ENCODE peak calls at places on chromosome 10, in five cellular contexts. L, F, J, Z and M are unnamed samples. For H3K9me3, the result is how much of the 10 kb centered on the place peaks cover.

GRCh38 chr10:124300735-124301134 is 118.0 kb downstream of the OAT start:
- DNase-seq in J (peak), Z (no peak), F (no peak), L (no peak), M (no peak)

GRCh38 chr10:126598009-126598408 is 72.5 kb downstream of the C10orf90 start:
- DNase-seq in Z (no peak), J (no peak), F (no peak), L (peak), M (peak)

GRCh38 chr10:94402204-94403033 is at the start of gene TBC1D12:
- DNase-seq in Z (peak), F (peak), L (peak), J (peak), M (peak)

GRCh38 chr10:43961523-43962345 is 313.1 kb upstream of the ZNF32 start:
- DNase-seq in L (no peak), F (no peak), J (peak), Z (no peak), M (no peak)

GRCh38 chr10:102835007-102835482 is 2.2 kb downstream of the CYP17A1 start:
- DNase-seq in Z (peak), L (peak), J (peak), F (peak), M (peak)

GRCh38 chr10:124078714-124079113 is 14.7 kb downstream of the CHST15 start:
- DNase-seq in J (no peak), L (no peak), Z (no peak), F (no peak), M (no peak)

GRCh38 chr10:87695074-87695473 is 35.4 kb downstream of the PAPSS2 start:
- DNase-seq in Z (no peak), F (no peak), J (no peak), L (no peak), M (no peak)

GRCh38 chr10:70885931-70886903 is 2.1 kb downstream of the PCBD1 start:
- DNase-seq in F (no peak), J (no peak), Z (peak), L (no peak), M (no peak)

GRCh38 chr10:117980216-117980615 is 66.5 kb downstream of the RAB11FIP2 start:
- DNase-seq in Z (no peak), J (no peak), L (no peak), F (no peak), M (no peak)

GRCh38 chr10:34908472-34908871 is 93.4 kb upstream of the PARD3 start:
- DNase-seq in J (no peak), Z (peak), F (no peak), L (no peak), M (no peak)

GRCh38 chr10:66717221-66717981 is 208.4 kb upstream of the LRRTM3 start:
- DNase-seq in L (no peak), F (no peak), J (no peak), Z (no peak), M (peak)

GRCh38 chr10:48194830-48195229 is 79.7 kb downstream of the FRMPD2 start:
- DNase-seq in L (no peak), J (no peak), Z (no peak), F (no peak), M (no peak)

GRCh38 chr10:5518143-5518542 is 6.6 kb upstream of the CALML3 start:
- DNase-seq in L (no peak), Z (no peak), F (no peak), J (peak), M (no peak)

GRCh38 chr10:4670737-4671136 is 155.3 kb upstream of the AKR1E2 start:
- DNase-seq in Z (no peak), L (no peak), F (no peak), J (no peak), M (no peak)

GRCh38 chr10:106819490-106819889 is 345.0 kb downstream of the SORCS1 start:
- DNase-seq in F (no peak), L (no peak), Z (no peak), J (no peak), M (no peak)

GRCh38 chr10:42981358-42982236 is 95.3 kb upstream of the RET start:
- DNase-seq in L (peak), F (no peak), Z (no peak), J (no peak), M (no peak)

GRCh38 chr10:810351-810846 is 120.9 kb upstream of the DIP2C start:
- DNase-seq in J (no peak), F (no peak), L (no peak), Z (no peak), M (peak)

GRCh38 chr10:132847856-132848255 is 61.9 kb upstream of the NKX6-2 start:
- DNase-seq in J (peak), F (no peak), Z (no peak), L (no peak), M (no peak)

GRCh38 chr10:97822261-97822687 is 27.4 kb upstream of the GOLGA7B start:
- DNase-seq in Z (peak), F (peak), L (no peak), J (no peak), M (no peak)

GRCh38 chr10:29345144-29345892 is 56.4 kb downstream of the LYZL1 start:
- DNase-seq in Z (no peak), L (no peak), F (no peak), J (no peak), M (no peak)

GRCh38 chr10:72685264-72685921 is 6.5 kb upstream of the MCU start:
- DNase-seq in L (no peak), Z (no peak), J (no peak), F (no peak), M (no peak)

GRCh38 chr10:89079991-89080390 is 89.4 kb downstream of the FAS start:
- DNase-seq in L (no peak), Z (no peak), J (no peak), F (no peak), M (no peak)

GRCh38 chr10:112520864-112521263 is 73.8 kb downstream of the VTI1A start:
- DNase-seq in J (no peak), L (no peak), F (no peak), Z (no peak), M (no peak)

GRCh38 chr10:33116293-33116697 is 158.3 kb upstream of the ITGB1 start:
- DNase-seq in L (no peak), F (peak), J (no peak), Z (no peak), M (peak)

GRCh38 chr10:110410329-110411046 is 87.2 kb upstream of the DUSP5 start:
- DNase-seq in F (no peak), J (peak), Z (peak), L (peak), M (no peak)

GRCh38 chr10:87761892-87762291 is 56.1 kb downstream of the ATAD1 start:
- DNase-seq in F (no peak), Z (no peak), J (no peak), L (no peak), M (no peak)

GRCh38 chr10:82768040-82768439 is 893.0 kb downstream of the NRG3 start:
- DNase-seq in F (no peak), L (no peak), J (no peak), Z (no peak), M (no peak)
- H3K9me3 ChIP-seq in F (under half), L (under half), J (under half), Z (under half), M (under half)

DNA sequence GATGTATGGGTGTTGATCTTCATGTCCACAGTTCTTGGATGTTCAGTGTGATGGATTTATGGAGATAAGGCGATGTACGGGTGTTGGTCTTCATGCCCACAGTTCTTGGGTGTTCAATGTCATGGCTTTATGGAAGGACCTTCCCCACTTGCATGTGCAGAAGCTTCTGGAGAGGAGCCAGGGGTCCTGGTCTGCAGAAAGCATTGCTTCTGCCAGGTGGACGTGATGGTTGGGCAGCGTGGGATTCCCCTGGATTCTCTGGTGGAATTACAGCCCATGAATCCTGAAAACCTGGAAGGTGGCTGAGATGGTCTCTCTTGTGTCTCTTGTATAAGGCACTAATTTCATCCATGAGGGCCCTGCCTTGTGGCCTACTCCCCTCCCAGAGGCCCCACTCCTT is 183.7 kb upstream of the TCERG1L start:
- DNase-seq in F (no peak), L (no peak), J (no peak), Z (no peak), M (no peak)
- H3K9me3 ChIP-seq in F (under half), L (under half), J (under half), Z (under half), M (under half)

GRCh38 chr10:119715628-119716505 is 10.0 kb upstream of the INPP5F start:
- DNase-seq in F (no peak), L (no peak), J (no peak), Z (no peak), M (no peak)
- H3K9me3 ChIP-seq in F (under half), L (under half), J (under half), Z (under half), M (under half)

DNA sequence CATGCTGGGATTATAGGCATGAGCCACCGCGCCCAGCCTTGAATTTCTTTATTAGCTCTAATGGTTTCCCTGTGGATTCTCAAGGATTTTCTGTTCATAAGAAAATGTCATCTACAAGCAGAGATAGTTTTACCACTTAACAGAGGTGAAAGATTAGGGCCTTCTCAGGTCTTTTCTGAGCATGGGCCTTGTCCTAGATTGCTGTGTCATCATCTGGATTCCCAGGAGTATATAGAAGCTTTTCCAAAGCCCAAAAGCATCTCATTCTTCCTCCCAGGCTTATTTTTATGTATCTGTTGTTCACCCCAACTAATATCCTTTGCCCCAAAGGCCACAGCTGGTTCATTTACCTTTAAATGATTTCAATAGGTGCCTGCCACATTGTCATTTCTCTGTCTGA is 13.7 kb upstream of the ZNF248 start:
- DNase-seq in J (no peak), L (no peak), F (no peak), Z (no peak), M (no peak)
- H3K9me3 ChIP-seq in J (under half), L (under half), F (under half), Z (under half), M (under half)

GRCh38 chr10:45490277-45490676 is 116.3 kb downstream of the ALOX5 start:
- DNase-seq in L (no peak), F (no peak), Z (no peak), J (no peak), M (no peak)
- H3K9me3 ChIP-seq in L (under half), F (under half), Z (under half), J (under half), M (under half)

GRCh38 chr10:17278607-17279240 is 50.7 kb downstream of the VIM start:
- DNase-seq in J (no peak), Z (no peak), L (no peak), F (no peak), M (no peak)

GRCh38 chr10:17287151-17287550 is 59.1 kb downstream of the VIM start:
- DNase-seq in Z (no peak), L (no peak), F (no peak), J (no peak), M (no peak)

GRCh38 chr10:17286562-17287089 is 58.6 kb downstream of the VIM start:
- DNase-seq in L (no peak), J (no peak), Z (no peak), F (no peak), M (no peak)

GRCh38 chr10:17276756-17277424 is 48.8 kb downstream of the VIM start:
- DNase-seq in Z (no peak), J (no peak), L (no peak), F (no peak), M (no peak)

GRCh38 chr10:17282311-17282710 is 54.3 kb downstream of the VIM start:
- DNase-seq in F (no peak), Z (no peak), L (no peak), J (no peak), M (no peak)
- H3K9me3 ChIP-seq in F (under half), Z (under half), L (under half), J (under half), M (under half)